ENCODE peak calls at places on chromosomes 5 and 9, in nine cellular contexts. L, C, G, E, H, B, R, Q and V are unnamed samples.

GRCh38 chr5:151406322-151406947 is 41.0 kb upstream of the SLC36A1 start:
- DNase-seq in B (peak), E (no peak), Q (no peak), G (no peak), R (no peak), H (no peak), C (peak), L (no peak), V (no peak)

GRCh38 chr9:4324513-4324912 is 24.6 kb upstream of the GLIS3 start:
- DNase-seq in L (no peak), H (no peak), B (peak), G (no peak), C (no peak), R (peak), E (peak), Q (no peak), V (peak)

GRCh38 chr9:98372077-98372812 is 116.8 kb upstream of the TBC1D2 start:
- DNase-seq in H (no peak), B (no peak), G (no peak), L (no peak), Q (peak), R (peak), E (no peak), C (no peak), V (no peak)

GRCh38 chr5:134141346-134142050 is 27.0 kb downstream of the TCF7 start:
- DNase-seq in H (no peak), G (no peak), B (peak), C (no peak), E (no peak), Q (no peak), L (no peak), R (peak), V (no peak)

GRCh38 chr5:109708813-109709212 is 19.1 kb downstream of the MAN2A1 start:
- DNase-seq in C (no peak), H (no peak), B (no peak), R (no peak), G (no peak), L (no peak), Q (no peak), E (no peak), V (no peak)

GRCh38 chr5:73307645-73308346 is 134.8 kb downstream of the TMEM174 start:
- DNase-seq in H (no peak), R (no peak), E (no peak), L (peak), Q (no peak), G (peak), B (peak), C (no peak), V (no peak)

GRCh38 chr9:127053908-127054307 is 68.5 kb downstream of the ANGPTL2 start:
- DNase-seq in R (peak), C (no peak), Q (no peak), H (no peak), B (no peak), L (no peak), G (no peak), E (no peak), V (no peak)

GRCh38 chr5:61468483-61468865 is 136.4 kb downstream of the ZSWIM6 start:
- DNase-seq in G (no peak), Q (no peak), L (no peak), R (no peak), H (no peak), C (no peak), E (no peak), B (no peak), V (no peak)

GRCh38 chr5:43730832-43731342 is 127.9 kb downstream of the NNT start:
- DNase-seq in E (no peak), B (no peak), L (no peak), G (no peak), H (no peak), Q (no peak), R (no peak), C (no peak), V (no peak)

GRCh38 chr5:108983456-108984092 is 235.9 kb downstream of the FER start:
- DNase-seq in L (no peak), Q (no peak), R (no peak), H (no peak), B (no peak), G (no peak), E (no peak), C (no peak), V (peak)

GRCh38 chr9:107615325-107615724 is 125.8 kb upstream of the KLF4 start:
- DNase-seq in E (no peak), Q (no peak), C (no peak), B (no peak), R (no peak), G (no peak), H (no peak), L (no peak), V (no peak)

GRCh38 chr9:132679946-132680620 is 9.8 kb downstream of the GTF3C4 start:
- DNase-seq in B (no peak), G (no peak), C (no peak), E (no peak), H (no peak), L (no peak), R (no peak), Q (no peak), V (no peak)

GRCh38 chr5:61450170-61450815 is 118.2 kb downstream of the ZSWIM6 start:
- DNase-seq in C (no peak), E (peak), L (no peak), G (no peak), B (peak), R (no peak), Q (no peak), H (peak), V (peak)

GRCh38 chr5:92944337-92944736 is 636.7 kb downstream of the NR2F1-AS1 start:
- DNase-seq in E (no peak), B (no peak), R (no peak), L (no peak), Q (no peak), H (no peak), C (no peak), G (no peak), V (no peak)

GRCh38 chr9:117473293-117473692 is 58.4 kb upstream of the ASTN2 start:
- DNase-seq in H (no peak), Q (no peak), L (no peak), G (no peak), E (no peak), R (no peak), C (no peak), B (no peak), V (no peak)

GRCh38 chr5:7876867-7877266 is 7.9 kb downstream of the MTRR start:
- DNase-seq in L (no peak), B (peak), R (peak), Q (no peak), C (no peak), G (no peak), H (no peak), E (peak), V (peak)

GRCh38 chr9:136618578-136619547 is 43.9 kb upstream of the EGFL7 start:
- DNase-seq in E (no peak), C (no peak), L (no peak), H (no peak), B (no peak), Q (no peak), G (no peak), R (no peak), V (no peak)

GRCh38 chr5:115345344-115345743 is 48.9 kb upstream of the CCDC112 start:
- DNase-seq in R (no peak), H (no peak), B (no peak), G (no peak), L (no peak), C (no peak), Q (no peak), E (no peak), V (no peak)